ENCODE peak calls at places on chromosomes 13 and 19, in seven cellular contexts. J, Z, N, G, X, M and A are unnamed samples.
A peak's percentile ranks its signal among the peaks of the same experiment; 100 is the strongest.

GRCh38 chr13:72151241-72151640 is 284.2 kb upstream of the DACH1 start:
- DNase-seq in M (no peak), J (no peak), X (peak; percentile 42), Z (no peak), G (no peak), N (no peak), A (peak; percentile 88)

GRCh38 chr19:17391371-17392151 is 2.4 kb downstream of the CCDC194 start:
- DNase-seq in X (no peak), Z (no peak), N (no peak), J (no peak), M (no peak), G (no peak), A (no peak)

GRCh38 chr19:39196860-39197562 is at the start of gene NCCRP1:
- DNase-seq in N (no peak), M (no peak), J (no peak), Z (no peak), G (no peak), X (no peak), A (no peak)

GRCh38 chr13:58238972-58239773 is 607.6 kb downstream of the PCDH17 start:
- DNase-seq in J (no peak), N (no peak), M (no peak), G (no peak), X (no peak), Z (no peak), A (no peak)

GRCh38 chr19:16442386-16443276 is 29.1 kb downstream of the EPS15L1 start:
- DNase-seq in G (no peak), N (no peak), J (peak; percentile 49), X (no peak), M (no peak), Z (no peak), A (no peak)

GRCh38 chr19:511101-511841 is 4.0 kb downstream of the TPGS1 start:
- DNase-seq in G (peak; percentile 85), J (peak; percentile 74), Z (no peak), N (no peak), X (no peak), M (no peak), A (no peak)

GRCh38 chr13:31522431-31522830 is 216.9 kb upstream of the RXFP2 start:
- DNase-seq in N (no peak), X (no peak), J (no peak), G (no peak), M (no peak), Z (no peak), A (no peak)

GRCh38 chr19:47414469-47414868 is 4.9 kb downstream of the MEIS3 start:
- DNase-seq in X (no peak), G (no peak), N (no peak), J (no peak), M (peak; percentile 82), Z (no peak), A (no peak)

GRCh38 chr13:30576528-30576927 is 41.2 kb upstream of the USPL1 start:
- DNase-seq in N (no peak), X (no peak), M (no peak), Z (no peak), G (peak; percentile 11), J (peak; percentile 36), A (no peak)

GRCh38 chr13:24271611-24272451 is 37.5 kb upstream of the C1QTNF9 start:
- DNase-seq in M (no peak), J (peak; percentile 44), Z (peak; percentile 82), X (peak; percentile 78), G (peak; percentile 41), N (no peak), A (peak; percentile 77)

GRCh38 chr13:100596516-100596915 is 7.9 kb upstream of the GGACT start:
- DNase-seq in N (no peak), J (no peak), X (no peak), Z (no peak), G (no peak), M (no peak), A (no peak)

GRCh38 chr19:10823690-10824089 is 12.3 kb downstream of the TMED1 start:
- DNase-seq in N (no peak), G (no peak), Z (no peak), J (no peak), X (no peak), M (no peak), A (no peak)

GRCh38 chr13:75771818-75772217 is 135.7 kb downstream of the LMO7 start:
- DNase-seq in X (peak; percentile 53), G (no peak), J (no peak), M (peak; percentile 61), Z (no peak), N (no peak), A (peak; percentile 77)

GRCh38 chr13:109955598-109955997 is 169.2 kb upstream of the IRS2 start:
- DNase-seq in Z (no peak), X (no peak), N (no peak), G (no peak), M (no peak), J (peak; percentile 35), A (peak; percentile 74)

GRCh38 chr13:60175571-60175970 is 11.8 kb upstream of the DIAPH3 start:
- DNase-seq in M (no peak), N (no peak), X (no peak), J (no peak), G (no peak), Z (no peak), A (no peak)

GRCh38 chr19:35516310-35516709 is 2.9 kb upstream of the DMKN start:
- DNase-seq in G (no peak), J (no peak), X (no peak), Z (no peak), N (no peak), M (no peak), A (no peak)

GRCh38 chr19:35513231-35513974 is at the start of gene DMKN:
- DNase-seq in M (no peak), N (no peak), G (no peak), Z (no peak), J (peak; percentile 52), X (no peak), A (peak; percentile 73)

GRCh38 chr19:35511337-35511736 is 2.1 kb downstream of the DMKN start:
- DNase-seq in J (no peak), X (no peak), Z (no peak), M (no peak), N (no peak), G (no peak), A (no peak)

GRCh38 chr19:35512831-35513230 is 618 bp downstream of the DMKN start:
- DNase-seq in M (no peak), N (no peak), G (no peak), J (no peak), Z (no peak), X (no peak), A (no peak)

GRCh38 chr19:35513975-35514809 is 743 bp upstream of the DMKN start:
- DNase-seq in X (no peak), J (peak; percentile 56), G (no peak), Z (no peak), M (no peak), N (no peak), A (peak; percentile 36)
- TF ChIP-seq CTCF in X (no peak), J (peak; percentile 20), G (no peak), Z (no peak), M (no peak), N (no peak), A (no peak)

DNA sequence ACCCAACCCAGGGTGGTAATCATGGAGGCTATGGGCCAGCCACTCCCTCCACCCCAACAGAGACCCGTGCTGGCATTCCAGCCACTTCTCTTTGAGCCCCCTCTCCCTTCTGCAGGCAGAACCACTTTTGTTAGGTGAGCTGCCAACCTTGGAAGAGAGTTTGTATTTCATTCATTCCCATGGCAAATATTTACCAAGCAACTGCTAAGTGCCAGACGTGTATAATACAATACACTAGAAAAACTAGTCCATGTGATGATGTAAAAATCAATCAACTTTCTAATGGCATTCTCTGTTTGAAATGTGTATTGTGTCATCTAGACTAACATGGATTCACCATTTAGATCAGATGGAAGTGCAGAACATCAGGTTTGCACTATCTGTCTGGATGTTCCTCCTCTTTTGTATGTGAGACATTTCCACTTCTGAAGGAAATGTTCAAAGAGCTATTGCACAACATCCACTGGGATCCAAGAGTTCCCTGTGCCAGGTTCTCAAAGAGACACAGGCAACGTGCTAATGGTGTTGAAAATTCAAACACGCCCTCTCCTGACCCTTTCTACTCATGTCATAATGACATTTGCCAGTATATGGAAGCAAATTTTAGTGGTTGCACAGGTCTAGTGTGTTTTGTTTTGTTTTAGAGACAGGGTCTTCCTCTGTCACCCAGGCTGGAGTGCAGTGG is 5.4 kb downstream of the MLNR start:
- DNase-seq in Z (no peak), N (no peak), J (no peak), G (no peak), M (no peak), X (no peak), A (no peak)
- TF ChIP-seq CTCF in Z (peak; percentile 13), N (no peak), J (no peak), G (no peak), M (no peak), X (no peak), A (no peak)

GRCh38 chr13:38530492-38530891 is 156.4 kb upstream of the FREM2 start:
- DNase-seq in Z (no peak), N (no peak), X (peak; percentile 3), J (peak; percentile 15), M (no peak), G (no peak), A (peak; percentile 29)
- TF ChIP-seq CTCF in Z (peak; percentile 33), N (peak; percentile 44), X (peak; percentile 14), J (peak; percentile 60), M (peak; percentile 31), G (no peak), A (peak; percentile 62)

GRCh38 chr19:2543463-2544442 is 67.8 kb downstream of the GADD45B start:
- DNase-seq in X (peak; percentile 96), J (peak; percentile 98), M (peak; percentile 93), Z (peak; percentile 89), N (peak; percentile 97), G (peak; percentile 30), A (peak; percentile 98)

GRCh38 chr19:2538096-2538757 is 62.3 kb downstream of the GADD45B start:
- DNase-seq in J (no peak), X (no peak), M (no peak), N (no peak), G (no peak), Z (no peak), A (no peak)

GRCh38 chr19:2542341-2543069 is 66.6 kb downstream of the GADD45B start:
- DNase-seq in X (no peak), Z (no peak), N (no peak), G (no peak), J (no peak), M (peak; percentile 57), A (no peak)

GRCh38 chr19:2540251-2540645 is 64.3 kb downstream of the GADD45B start:
- DNase-seq in J (no peak), Z (no peak), M (no peak), N (no peak), X (no peak), G (no peak), A (no peak)

DNA sequence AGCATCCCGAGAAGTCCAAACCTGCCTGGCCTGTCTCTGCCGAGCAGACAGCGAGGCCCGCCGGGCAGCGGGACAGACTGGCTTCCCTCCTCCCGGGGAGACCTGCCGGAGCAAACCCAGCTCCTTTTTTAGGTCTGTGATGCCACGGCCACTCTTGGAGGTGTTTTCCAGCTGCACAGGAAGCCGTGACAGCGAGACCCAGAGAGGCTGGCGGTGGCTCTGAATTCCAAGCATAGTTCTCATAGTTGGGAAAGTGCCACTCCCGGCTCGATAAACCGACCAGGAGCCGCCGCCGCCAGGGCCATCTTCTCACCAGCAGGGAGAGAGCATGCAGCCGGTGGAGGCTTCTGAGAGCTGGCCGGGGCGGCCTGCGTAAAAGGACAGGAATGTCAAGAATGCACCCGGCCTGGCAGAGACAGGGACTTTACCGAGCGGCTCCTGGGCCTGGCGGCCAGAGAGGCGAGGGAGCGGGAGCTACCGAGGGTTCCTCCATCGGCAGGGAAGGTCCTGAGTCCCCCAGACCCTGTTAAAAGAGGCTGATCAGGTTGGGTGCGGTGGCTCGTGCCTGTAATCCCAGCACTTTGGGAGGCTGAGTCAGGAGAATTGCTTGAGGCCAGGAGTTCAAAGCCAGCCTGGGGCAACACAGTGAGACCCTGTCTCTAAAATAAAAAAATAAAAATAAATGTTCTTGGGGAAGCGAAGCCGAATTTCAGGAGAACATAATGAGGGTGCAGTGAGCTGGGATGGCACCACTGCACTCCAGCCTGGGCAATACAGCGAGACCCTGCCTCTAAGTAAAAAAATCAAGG is 64.9 kb downstream of the GADD45B start:
- DNase-seq in X (peak; percentile 97), M (peak; percentile 97), J (peak; percentile 96), G (no peak), N (peak; percentile 97), Z (peak; percentile 93), A (peak; percentile 100)
- TF ChIP-seq CTCF in X (peak; percentile 30), M (no peak), J (no peak), G (no peak), N (peak; percentile 45), Z (peak; percentile 24), A (peak; percentile 38)